ENCODE peak calls at places on chromosomes 12 and 14, in seven cellular contexts. W is mesenchymal stem cell, L is HL-60, R is RWPE1, O is keratinocyte, P is left ventricle myocardium inferior, A is uterus. D is an unnamed sample.

GRCh38 chr12:27999521-27999920 is 27.0 kb upstream of the PTHLH start:
- DNase-seq in W (peak; percentile 24), L (no peak), R (peak; percentile 82), O (peak; percentile 76), P (no peak), A (no peak), D (peak; percentile 89)

GRCh38 chr12:26028953-26029740 is 70.7 kb downstream of the RASSF8 start:
- DNase-seq in W (peak; percentile 57), L (peak; percentile 10), R (peak; percentile 32), O (no peak), P (no peak), A (peak; percentile 37), D (no peak)

GRCh38 chr12:56581418-56582145 is 48.5 kb downstream of the BAZ2A start:
- DNase-seq in W (no peak), L (no peak), R (peak; percentile 48), O (peak; percentile 59), P (no peak), A (no peak), D (no peak)

GRCh38 chr12:72692338-72692737 is 420.2 kb downstream of the TRHDE start:
- DNase-seq in W (no peak), L (no peak), R (no peak), O (no peak), P (no peak), A (no peak), D (no peak)

GRCh38 chr14:35419429-35419841 is 14.9 kb upstream of the NFKBIA start:
- DNase-seq in W (no peak), L (no peak), R (no peak), O (no peak), P (no peak), A (no peak), D (no peak)

GRCh38 chr12:110992909-110993308 is 72.5 kb upstream of the MYL2 start:
- DNase-seq in W (no peak), L (no peak), R (no peak), O (no peak), P (no peak), A (no peak), D (no peak)

GRCh38 chr14:62084020-62084419 is 321.8 kb downstream of the SNAPC1 start:
- DNase-seq in W (no peak), L (no peak), R (no peak), O (no peak), P (no peak), A (no peak), D (no peak)

GRCh38 chr12:48331389-48331788 is 19.3 kb downstream of the ZNF641 start:
- DNase-seq in W (no peak), L (no peak), R (no peak), O (no peak), P (no peak), A (no peak), D (no peak)

GRCh38 chr12:30025317-30025716 is 241.6 kb upstream of the TMTC1 start:
- DNase-seq in W (no peak), L (no peak), R (no peak), O (no peak), P (no peak), A (no peak), D (no peak)

GRCh38 chr12:84174115-84174514 is 738.5 kb downstream of the SLC6A15 start:
- DNase-seq in W (no peak), L (no peak), R (no peak), O (no peak), P (no peak), A (no peak), D (no peak)

GRCh38 chr12:2358986-2359658 is 306.3 kb downstream of the CACNA1C start:
- DNase-seq in W (no peak), L (peak; percentile 67), R (no peak), O (no peak), P (no peak), A (no peak), D (no peak)

GRCh38 chr12:132322206-132323132 is 6.9 kb downstream of the GALNT9 start:
- DNase-seq in W (no peak), L (no peak), R (no peak), O (no peak), P (no peak), A (no peak), D (no peak)

GRCh38 chr12:92445253-92446081 is 257.3 kb upstream of the PLEKHG7 start:
- DNase-seq in W (no peak), L (peak; percentile 36), R (no peak), O (no peak), P (no peak), A (peak; percentile 34), D (no peak)

GRCh38 chr14:101962503-101962874 is 1.9 kb upstream of the DYNC1H1 start:
- DNase-seq in W (peak; percentile 95), L (no peak), R (peak; percentile 64), O (peak; percentile 56), P (peak; percentile 76), A (no peak), D (peak; percentile 18)

GRCh38 chr12:115010324-115010995 is 326.5 kb upstream of the TBX3 start:
- DNase-seq in W (peak; percentile 86), L (no peak), R (peak; percentile 13), O (no peak), P (no peak), A (no peak), D (peak; percentile 24)

GRCh38 chr12:115004469-115005146 is 320.6 kb upstream of the TBX3 start:
- DNase-seq in W (peak; percentile 93), L (no peak), R (no peak), O (no peak), P (no peak), A (no peak), D (no peak)

GRCh38 chr12:115012861-115013667 is 329.1 kb upstream of the TBX3 start:
- DNase-seq in W (peak; percentile 7), L (no peak), R (no peak), O (no peak), P (peak; percentile 21), A (no peak), D (no peak)

GRCh38 chr12:115011703-115012102 is 327.7 kb upstream of the TBX3 start:
- DNase-seq in W (no peak), L (no peak), R (no peak), O (no peak), P (no peak), A (no peak), D (no peak)

GRCh38 chr12:115008951-115009350 is 325.0 kb upstream of the TBX3 start:
- DNase-seq in W (no peak), L (no peak), R (no peak), O (no peak), P (no peak), A (no peak), D (no peak)
- H3K27ac ChIP-seq in W (no peak overlapping the region), L (no peak overlapping the region), R (no peak overlapping the region), O (no peak overlapping the region), P (no peak overlapping the region), A (no peak overlapping the region), D (no peak overlapping the region)

GRCh38 chr14:96246535-96246839 is 9.5 kb upstream of the BDKRB1 start:
- DNase-seq in W (peak; percentile 99), L (no peak), R (peak; percentile 93), O (no peak), P (no peak), A (peak; percentile 50), D (peak; percentile 84)
- H3K27ac ChIP-seq in W (peak overlapping the region; percentile 75), L (no peak overlapping the region), R (peak overlapping the region; percentile 87), O (peak overlapping the region; percentile 45), P (no peak overlapping the region), A (no peak overlapping the region), D (peak overlapping the region; percentile 56)

GRCh38 chr12:22477894-22478287 is 66.5 kb downstream of the C2CD5 start:
- DNase-seq in W (no peak), L (no peak), R (no peak), O (no peak), P (no peak), A (no peak), D (no peak)
- H3K27ac ChIP-seq in W (no peak overlapping the region), L (no peak overlapping the region), R (no peak overlapping the region), O (no peak overlapping the region), P (no peak overlapping the region), A (no peak overlapping the region), D (no peak overlapping the region)

DNA sequence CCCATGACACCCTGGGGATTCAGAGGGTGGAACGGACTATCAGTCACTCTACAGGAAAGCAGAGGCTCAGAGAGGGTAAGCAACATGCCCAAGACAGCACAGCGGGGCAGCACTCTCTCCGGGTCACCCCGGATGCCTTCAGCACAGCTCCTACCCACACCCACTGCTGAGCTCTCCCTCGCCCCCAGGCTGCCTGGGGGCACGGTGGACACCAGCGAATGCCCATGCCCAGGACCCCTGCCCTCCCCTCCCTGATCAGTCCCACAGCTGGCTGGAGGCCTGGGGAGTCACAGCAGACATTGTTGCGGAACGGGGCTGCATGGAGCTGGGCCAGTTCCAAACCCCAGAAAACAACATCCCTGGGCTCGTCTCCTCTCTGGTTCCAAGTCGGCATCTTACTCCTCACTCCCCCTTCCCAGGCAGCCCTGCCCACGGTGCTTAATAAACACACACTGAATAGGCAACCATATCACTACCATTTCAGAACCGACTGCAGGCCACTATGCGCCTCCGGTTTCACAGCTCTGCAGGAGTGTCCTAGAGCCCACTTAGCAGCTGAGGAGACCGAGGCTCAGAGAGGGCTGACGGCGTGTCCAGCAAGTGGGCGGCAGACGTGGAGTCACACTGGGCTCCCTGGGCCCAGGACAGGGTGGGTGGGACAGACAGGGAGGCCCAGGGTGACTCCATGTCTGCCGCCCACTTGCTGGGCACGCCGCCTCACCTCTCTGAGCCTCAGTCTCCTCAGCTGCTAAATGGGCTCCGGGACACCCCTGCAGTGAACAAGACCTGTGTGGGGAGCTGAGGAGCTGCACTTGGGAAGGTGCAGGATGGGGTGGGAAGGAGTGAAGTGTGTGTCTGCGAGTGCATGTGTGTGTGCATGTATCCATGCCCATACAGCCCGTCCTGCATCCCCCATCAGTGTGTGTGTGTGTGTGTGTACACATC is 27.0 kb downstream of the CCDC85C start:
- DNase-seq in W (no peak), L (no peak), R (no peak), O (no peak), P (no peak), A (peak; percentile 60), D (no peak)
- H3K27ac ChIP-seq in W (no peak overlapping the region), L (no peak overlapping the region), R (peak overlapping the region; percentile 95), O (peak overlapping the region; percentile 36), P (peak overlapping the region; percentile 83), A (peak overlapping the region; percentile 83), D (peak overlapping the region; percentile 86)